ENCODE peak calls at places on chromosomes 5 and 9, in ten cellular contexts. T, C, L, I, P, H, V, R, G and U are unnamed samples.

GRCh38 chr9:16068476-16068875 is 515.6 kb downstream of the CCDC171 start:
- DNase-seq in R (no peak), H (peak), G (no peak), I (no peak), T (no peak), V (no peak), L (no peak), C (no peak), P (no peak), U (no peak)

GRCh38 chr9:101408374-101409078 is 9.9 kb downstream of the ZNF189 start:
- DNase-seq in H (no peak), I (peak), P (no peak), C (no peak), G (no peak), R (no peak), V (no peak), L (no peak), T (no peak), U (no peak)

GRCh38 chr9:14907360-14907685 is 2.9 kb downstream of the FREM1 start:
- DNase-seq in R (no peak), V (no peak), G (no peak), T (no peak), L (no peak), C (no peak), H (no peak), P (no peak), I (no peak), U (no peak)

GRCh38 chr5:16588434-16589214 is 28.2 kb downstream of the RETREG1 start:
- DNase-seq in V (no peak), L (no peak), R (no peak), I (no peak), H (no peak), T (no peak), P (peak), G (no peak), C (no peak), U (no peak)

GRCh38 chr9:115601456-115601855 is 483.5 kb upstream of the TNC start:
- DNase-seq in P (no peak), I (no peak), C (no peak), H (no peak), R (no peak), T (no peak), L (no peak), G (no peak), V (no peak), U (no peak)

GRCh38 chr5:42950466-42951168 is 89.5 kb downstream of the ANXA2R start:
- DNase-seq in C (peak), G (peak), T (peak), V (peak), R (peak), L (peak), H (peak), I (peak), P (peak), U (peak)

GRCh38 chr5:129382921-129383672 is 77.0 kb upstream of the ADAMTS19 start:
- DNase-seq in R (no peak), L (no peak), P (no peak), G (peak), C (no peak), H (peak), V (peak), I (peak), T (no peak), U (no peak)

GRCh38 chr5:68894673-68895072 is 199.1 kb upstream of the SLC30A5 start:
- DNase-seq in R (no peak), H (no peak), T (no peak), I (no peak), G (no peak), V (no peak), C (no peak), P (no peak), L (no peak), U (no peak)

GRCh38 chr5:80231693-80232092 is 24.2 kb downstream of the SERINC5 start:
- DNase-seq in T (no peak), I (no peak), P (no peak), G (no peak), L (no peak), H (no peak), R (no peak), V (no peak), C (no peak), U (no peak)

GRCh38 chr5:126365446-126366198 is 57.6 kb upstream of the GRAMD2B start:
- DNase-seq in T (no peak), R (no peak), I (peak), V (no peak), H (no peak), G (peak), C (no peak), P (no peak), L (no peak), U (no peak)

GRCh38 chr9:90393355-90394152 is 249.1 kb downstream of the DIRAS2 start:
- DNase-seq in H (no peak), T (no peak), G (no peak), R (no peak), V (no peak), C (peak), I (no peak), P (no peak), L (no peak), U (no peak)

GRCh38 chr9:134502261-134503211 is 139.1 kb upstream of the COL5A1 start:
- DNase-seq in R (no peak), G (peak), L (no peak), C (peak), H (peak), T (no peak), I (peak), V (peak), P (peak), U (no peak)

GRCh38 chr5:79011869-79012268 is 26.8 kb upstream of the ARSB start:
- DNase-seq in H (no peak), T (no peak), C (no peak), P (no peak), G (no peak), I (no peak), L (no peak), R (no peak), V (no peak), U (no peak)

GRCh38 chr5:96968074-96968473 is 32.2 kb downstream of the LNPEP start:
- DNase-seq in L (no peak), C (peak), H (peak), T (no peak), V (no peak), P (no peak), I (peak), G (peak), R (no peak), U (no peak)

GRCh38 chr5:76690704-76691469 is 25.0 kb upstream of the F2R start:
- DNase-seq in R (no peak), G (no peak), T (no peak), P (peak), I (peak), V (peak), C (no peak), L (no peak), H (peak), U (no peak)

GRCh38 chr5:147658293-147658932 is 124.1 kb downstream of the JAKMIP2 start:
- DNase-seq in T (no peak), V (no peak), R (no peak), P (no peak), H (peak), I (no peak), C (no peak), L (no peak), G (no peak), U (no peak)

GRCh38 chr9:134283111-134283515 is 43.1 kb upstream of the RXRA start:
- DNase-seq in I (peak), T (no peak), C (no peak), R (no peak), L (no peak), P (peak), G (peak), H (peak), V (peak), U (peak)

GRCh38 chr9:75591972-75592371 is 298.5 kb upstream of the PCSK5 start:
- DNase-seq in V (no peak), L (no peak), C (no peak), H (no peak), G (no peak), I (no peak), R (no peak), T (no peak), P (no peak), U (no peak)

DNA sequence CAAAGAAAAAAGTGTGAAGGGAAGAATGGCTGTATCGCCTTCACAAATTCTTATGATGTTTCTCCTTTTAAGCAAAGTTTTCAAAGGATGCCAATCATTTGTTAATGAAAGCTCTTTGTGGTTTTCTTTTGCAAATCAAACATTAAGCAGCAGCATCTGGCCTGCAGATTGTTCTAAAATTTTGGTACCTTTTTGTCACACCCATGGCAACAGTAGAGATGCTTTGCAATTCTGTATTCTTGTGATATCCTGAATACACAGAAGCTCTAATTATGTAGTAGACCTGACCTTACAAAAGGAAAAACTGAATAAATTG is 79.8 kb downstream of the CDO1 start:
- DNase-seq in T (no peak), L (no peak), I (no peak), G (no peak), R (no peak), V (no peak), H (no peak), P (no peak), C (no peak), U (no peak)
- H3K4me3 ChIP-seq in T (no peak), L (no peak), I (no peak), G (no peak), R (no peak), V (no peak), H (no peak), P (no peak), C (no peak), U (no peak)

GRCh38 chr9:124311283-124311682 is 53.5 kb downstream of the NEK6 start:
- DNase-seq in T (no peak), P (no peak), R (no peak), V (no peak), G (no peak), I (no peak), H (no peak), L (no peak), C (no peak), U (no peak)
- TF ChIP-seq CTCF in T (no peak), P (no peak), R (no peak), V (no peak), G (no peak), I (no peak), H (no peak), L (no peak), C (peak), U (no peak)

GRCh38 chr5:82045526-82046267 is 73.9 kb downstream of the ATG10 start:
- DNase-seq in T (no peak), I (peak), H (peak), G (peak), V (peak), P (no peak), L (no peak), C (no peak), R (no peak), U (no peak)
- H3K4me3 ChIP-seq in T (no peak), I (no peak), H (no peak), G (no peak), V (no peak), P (no peak), L (no peak), C (no peak), R (no peak), U (no peak)

GRCh38 chr9:124419832-124420489 is 4.7 kb upstream of the PSMB7 start:
- DNase-seq in P (no peak), H (no peak), C (no peak), T (no peak), V (no peak), G (no peak), L (no peak), I (no peak), R (no peak), U (peak)
- TF ChIP-seq CTCF in P (no peak), H (no peak), C (no peak), T (peak), V (no peak), G (no peak), L (no peak), I (no peak), R (no peak), U (no peak)

GRCh38 chr9:763692-764091 is 77.8 kb upstream of the DMRT1 start:
- DNase-seq in V (no peak), C (no peak), G (no peak), P (no peak), R (no peak), L (no peak), T (no peak), H (no peak), I (no peak), U (no peak)
- H3K4me3 ChIP-seq in V (no peak), C (no peak), G (no peak), P (no peak), R (no peak), L (no peak), T (no peak), H (no peak), I (no peak), U (no peak)

DNA sequence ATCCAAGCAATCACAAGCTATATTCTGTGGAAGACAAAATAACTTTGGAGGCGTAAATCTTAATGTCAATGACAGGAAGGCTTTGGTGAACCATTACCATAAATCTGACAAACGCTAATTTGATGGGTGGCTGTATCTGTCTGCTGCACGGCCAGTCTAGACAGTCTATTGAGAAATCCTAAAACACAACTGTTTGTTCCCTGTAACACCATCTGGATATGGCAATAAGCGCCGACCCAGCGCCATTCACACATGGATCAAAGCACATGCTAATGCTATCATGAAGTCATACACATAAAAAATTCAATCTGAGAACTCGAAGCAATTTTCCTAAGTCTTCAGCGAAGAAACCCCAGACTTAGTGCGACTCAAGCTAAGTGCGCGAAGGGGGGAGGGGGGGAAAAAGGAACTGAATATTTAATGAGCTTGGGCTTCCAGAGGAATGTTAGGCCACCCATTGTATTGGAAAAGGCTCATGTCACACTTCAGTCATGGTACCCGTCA is 95.1 kb downstream of the ARL15 start:
- DNase-seq in R (no peak), P (no peak), I (no peak), C (no peak), V (no peak), T (no peak), L (no peak), G (no peak), H (no peak), U (no peak)
- TF ChIP-seq CTCF in R (no peak), P (no peak), I (no peak), C (no peak), V (no peak), T (no peak), L (no peak), G (no peak), H (no peak), U (no peak)

GRCh38 chr5:168165221-168165965 is 126.1 kb upstream of the WWC1 start:
- DNase-seq in V (no peak), C (no peak), G (no peak), I (no peak), H (no peak), P (peak), T (no peak), L (no peak), R (no peak), U (no peak)
- H3K4me3 ChIP-seq in V (no peak), C (no peak), G (no peak), I (no peak), H (no peak), P (no peak), T (no peak), L (no peak), R (no peak), U (no peak)

GRCh38 chr9:70406446-70406862 is 8.0 kb downstream of the KLF9 start:
- DNase-seq in L (peak), V (peak), G (peak), H (peak), R (no peak), C (no peak), P (peak), T (no peak), I (peak), U (no peak)
- TF ChIP-seq CTCF in L (no peak), V (no peak), G (no peak), H (no peak), R (peak), C (no peak), P (no peak), T (no peak), I (no peak), U (no peak)

GRCh38 chr5:35089688-35090314 is 42.1 kb upstream of the AGXT2 start:
- DNase-seq in L (peak), V (peak), T (peak), G (peak), P (peak), I (peak), C (peak), H (peak), R (peak), U (peak)

GRCh38 chr5:35083150-35083549 is 35.4 kb upstream of the AGXT2 start:
- DNase-seq in P (no peak), R (no peak), C (no peak), T (no peak), G (no peak), I (no peak), L (no peak), V (no peak), H (no peak), U (no peak)

GRCh38 chr5:35092703-35093102 is 45.0 kb upstream of the AGXT2 start:
- DNase-seq in I (no peak), G (no peak), C (no peak), V (no peak), T (no peak), L (no peak), R (no peak), P (no peak), H (no peak), U (no peak)

GRCh38 chr5:35091734-35092133 is 44.0 kb upstream of the AGXT2 start:
- DNase-seq in R (no peak), C (no peak), H (no peak), G (no peak), T (no peak), I (no peak), V (no peak), P (no peak), L (no peak), U (no peak)

DNA sequence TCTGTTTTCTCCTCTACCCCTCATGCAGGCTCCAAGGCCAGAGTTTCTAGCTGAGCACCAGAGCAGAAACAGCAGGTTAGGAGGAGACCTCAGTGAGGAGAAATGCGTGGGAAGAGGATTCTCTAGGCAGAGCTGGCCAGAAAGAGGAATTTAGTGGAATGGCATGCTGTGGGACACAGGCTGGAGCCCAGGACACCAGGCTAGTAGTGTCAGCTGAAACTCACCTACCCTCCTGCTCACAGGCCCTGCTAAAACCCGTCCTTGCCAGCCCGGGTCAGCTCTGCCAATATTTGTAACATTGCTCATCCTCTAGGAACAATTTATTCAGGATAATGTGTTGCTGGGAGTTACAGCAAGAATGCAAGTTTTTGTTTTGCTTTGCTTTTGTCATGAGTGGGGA is 40.2 kb upstream of the AGXT2 start:
- DNase-seq in L (no peak), C (peak), T (no peak), I (peak), G (peak), P (no peak), H (peak), R (no peak), V (peak), U (no peak)
- H3K4me3 ChIP-seq in L (no peak), C (no peak), T (no peak), I (no peak), G (no peak), P (no peak), H (no peak), R (no peak), V (no peak), U (no peak)

DNA sequence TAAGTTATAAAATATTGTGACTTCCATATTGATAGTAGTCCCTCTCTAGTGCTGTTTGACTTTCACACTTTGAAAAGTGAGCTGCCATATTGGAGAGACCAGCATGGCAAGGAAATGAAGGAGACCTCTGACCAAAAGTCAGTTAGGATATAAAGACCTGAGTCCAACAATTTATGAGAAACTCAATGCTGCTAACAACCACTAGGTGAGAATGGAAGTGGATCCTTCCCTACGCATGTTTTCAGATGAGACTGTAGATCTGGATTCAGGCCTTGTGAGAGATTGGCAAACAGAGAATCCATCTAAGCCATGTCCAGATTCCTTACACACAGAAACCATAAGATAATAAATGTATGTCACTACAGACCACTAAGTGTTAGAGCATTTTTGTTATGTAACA is 81.6 kb downstream of the CTNND2 start:
- DNase-seq in R (no peak), P (no peak), G (no peak), H (no peak), I (no peak), T (no peak), L (no peak), C (no peak), V (no peak), U (no peak)
- TF ChIP-seq CTCF in R (no peak), P (no peak), G (no peak), H (no peak), I (no peak), T (no peak), L (no peak), C (no peak), V (no peak), U (no peak)